ENCODE peak calls at places on chromosomes 16 and 17, in eight cellular contexts. X is upper lobe of right lung; F is fibroblast of lung; E is GM18507; K is CD4-positive, alpha-beta memory T cell; D is iris pigment epithelial cell; A is posterior cingulate gyrus; G is RCC 7860. N is an unnamed sample.

GRCh38 chr16:56227936-56228335 is 36.6 kb downstream of the GNAO1 start:
- DNase-seq in E (no peak), D (no peak), X (no peak), K (no peak), F (no peak), G (no peak), A (no peak), N (no peak)

GRCh38 chr17:19996502-19996901 is 12.7 kb upstream of the SPECC1 start:
- DNase-seq in G (no peak), F (no peak), X (no peak), K (no peak), E (no peak), D (no peak), A (no peak), N (no peak)

GRCh38 chr16:12395266-12395665 is 408.4 kb downstream of the CPPED1 start:
- DNase-seq in D (peak), E (no peak), G (no peak), X (no peak), K (no peak), A (no peak), F (no peak), N (no peak)

GRCh38 chr17:50471009-50471905 is 2.6 kb upstream of the CHAD start:
- DNase-seq in A (no peak), E (no peak), G (no peak), D (no peak), X (no peak), K (no peak), F (no peak), N (no peak)

GRCh38 chr16:54050281-54051210 is 236.0 kb downstream of the IRX3 start:
- DNase-seq in X (no peak), K (no peak), D (no peak), G (no peak), F (no peak), E (no peak), A (no peak), N (no peak)

GRCh38 chr16:495127-495748 is 32.3 kb upstream of the CAPN15 start:
- DNase-seq in D (peak), K (no peak), A (peak), X (no peak), G (peak), F (peak), E (peak), N (peak)

GRCh38 chr17:73592079-73592415 is 52.2 kb downstream of the SDK2 start:
- DNase-seq in E (no peak), K (no peak), A (no peak), D (no peak), G (no peak), F (no peak), X (no peak), N (no peak)

GRCh38 chr17:75908201-75908600 is 3.5 kb upstream of the MRPL38 start:
- DNase-seq in K (no peak), X (peak), E (no peak), D (no peak), A (no peak), G (no peak), F (no peak), N (no peak)

GRCh38 chr17:5783851-5784250 is 199.5 kb upstream of the NLRP1 start:
- DNase-seq in K (no peak), A (no peak), X (no peak), D (no peak), G (no peak), E (no peak), F (no peak), N (no peak)

GRCh38 chr17:63445571-63446217 is 412 bp downstream of the CYB561 start:
- DNase-seq in X (peak), G (peak), D (peak), A (no peak), E (peak), K (peak), F (no peak), N (peak)

N was measured in EL.